ENCODE peak calls at places on chromosome 2, in eight cellular contexts. A is WTC11, E is dorsolateral prefrontal cortex, G is pancreas, U is astrocyte of the spinal cord, Q is cardiac fibroblast, B is lower lobe of right lung, K is AG04450. L is an unnamed sample.

GRCh38 chr2:31812051-31812798 is 198.6 kb downstream of the MEMO1 start:
- DNase-seq in A (no peak), E (no peak), G (no peak), U (no peak), Q (peak), B (no peak), K (no peak), L (no peak)

GRCh38 chr2:15988724-15989123 is 48.4 kb downstream of the MYCN start:
- DNase-seq in A (no peak), E (no peak), G (no peak), U (no peak), Q (no peak), B (no peak), K (no peak), L (no peak)

GRCh38 chr2:240149943-240150784 is 9.7 kb upstream of the OTOS start:
- DNase-seq in A (peak), E (peak), G (peak), U (peak), Q (peak), B (peak), K (no peak), L (peak)

GRCh38 chr2:119694994-119695521 is 16.1 kb downstream of the TMEM177 start:
- DNase-seq in A (no peak), E (no peak), G (no peak), U (peak), Q (peak), B (no peak), K (no peak), L (no peak)

GRCh38 chr2:202337133-202337532 is 39.0 kb upstream of the BMPR2 start:
- DNase-seq in A (no peak), E (no peak), G (no peak), U (no peak), Q (peak), B (no peak), K (no peak), L (no peak)

GRCh38 chr2:42967959-42968674 is 175.7 kb upstream of the HAAO start:
- DNase-seq in A (no peak), E (no peak), G (no peak), U (peak), Q (peak), B (no peak), K (peak), L (no peak)

GRCh38 chr2:160294339-160294803 is 94.3 kb upstream of the ITGB6 start:
- DNase-seq in A (no peak), E (no peak), G (no peak), U (peak), Q (peak), B (no peak), K (peak), L (no peak)

GRCh38 chr2:182133195-182133891 is 147.7 kb downstream of the PPP1R1C start:
- DNase-seq in A (no peak), E (no peak), G (no peak), U (peak), Q (peak), B (no peak), K (no peak), L (no peak)

DNA sequence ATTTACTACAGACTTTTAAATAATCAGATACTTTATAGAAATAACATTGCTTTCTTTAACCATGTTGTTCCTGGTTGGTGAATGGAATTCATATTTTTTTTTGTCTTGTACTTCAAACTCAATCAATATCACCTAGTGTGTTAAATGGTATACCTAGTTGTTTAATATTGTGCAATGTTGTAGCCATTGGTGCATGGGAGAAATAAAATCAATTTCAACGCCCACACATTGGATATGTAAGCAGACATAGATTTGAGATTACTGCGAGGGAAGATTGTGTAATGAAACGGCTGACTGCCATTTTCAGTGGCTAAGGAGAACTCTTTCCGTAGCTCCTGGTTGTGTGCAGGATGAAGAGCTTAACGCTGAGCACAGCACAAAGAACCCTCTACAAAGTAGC is 626.1 kb downstream of the TMEM182 start:
- DNase-seq in A (no peak), E (no peak), G (no peak), U (no peak), Q (no peak), B (no peak), K (no peak), L (no peak)
- TF ChIP-seq CTCF in A (no peak), E (no peak), G (no peak), U (no peak), Q (no peak), B (no peak), K (no peak), L (no peak)

DNA sequence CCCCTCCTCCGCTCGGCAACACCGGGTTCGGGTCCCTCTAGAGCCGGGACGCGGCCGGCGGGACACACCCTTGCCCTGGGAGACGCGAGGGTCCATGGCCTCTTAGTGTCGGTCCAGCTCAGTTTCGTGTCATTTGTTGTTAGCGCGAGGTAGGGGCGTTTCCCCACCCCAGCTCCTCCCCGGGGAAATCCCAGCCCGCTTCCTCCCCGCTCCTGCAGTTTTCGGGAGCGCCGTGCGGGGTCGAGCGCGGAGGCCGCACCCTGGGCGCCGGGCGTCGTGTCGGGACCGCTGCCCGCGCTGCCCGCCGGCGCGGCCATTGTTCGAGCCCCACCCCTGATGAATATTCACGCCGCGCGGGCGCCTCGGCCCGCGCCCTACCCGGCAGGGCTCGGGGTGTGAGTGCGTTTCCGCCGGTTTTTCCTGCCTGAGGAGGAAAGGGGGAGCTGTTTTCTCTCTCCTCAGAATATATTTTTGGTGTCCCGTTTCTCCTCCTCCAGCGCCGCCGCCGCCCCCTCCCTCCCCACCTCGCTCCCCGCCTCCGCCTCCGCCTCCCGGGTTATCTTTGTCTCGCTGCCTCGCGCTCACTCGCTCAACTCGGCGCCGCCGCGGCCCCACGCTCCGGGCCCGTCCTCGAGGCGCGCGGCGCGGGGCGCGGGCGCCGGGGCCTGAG is at the start of gene MAP4K4:
- DNase-seq in A (peak), E (peak), G (peak), U (peak), Q (peak), B (peak), K (peak), L (peak)
- TF ChIP-seq CTCF in A (no peak), E (peak), G (no peak), U (peak), Q (peak), B (peak), K (peak), L (peak)

GRCh38 chr2:44769349-44770005 is 172.0 kb upstream of the SIX3 start:
- DNase-seq in A (no peak), E (no peak), G (no peak), U (no peak), Q (no peak), B (no peak), K (no peak), L (no peak)
- TF ChIP-seq CTCF in A (no peak), E (no peak), G (no peak), U (no peak), Q (no peak), B (no peak), K (no peak), L (no peak)

GRCh38 chr2:232522855-232523681 is 2.9 kb downstream of the PRSS56 start:
- DNase-seq in A (no peak), E (no peak), G (no peak), U (no peak), Q (peak), B (no peak), K (no peak), L (no peak)

GRCh38 chr2:232524771-232525170 is 1.2 kb upstream of the CHRND start:
- DNase-seq in A (no peak), E (no peak), G (peak), U (no peak), Q (no peak), B (no peak), K (no peak), L (peak)

GRCh38 chr2:232525199-232525598 is 761 bp upstream of the CHRND start:
- DNase-seq in A (no peak), E (no peak), G (peak), U (no peak), Q (no peak), B (no peak), K (no peak), L (peak)

GRCh38 chr2:232522014-232522854 is 2.0 kb downstream of the PRSS56 start:
- DNase-seq in A (peak), E (peak), G (peak), U (no peak), Q (peak), B (peak), K (no peak), L (peak)

DNA sequence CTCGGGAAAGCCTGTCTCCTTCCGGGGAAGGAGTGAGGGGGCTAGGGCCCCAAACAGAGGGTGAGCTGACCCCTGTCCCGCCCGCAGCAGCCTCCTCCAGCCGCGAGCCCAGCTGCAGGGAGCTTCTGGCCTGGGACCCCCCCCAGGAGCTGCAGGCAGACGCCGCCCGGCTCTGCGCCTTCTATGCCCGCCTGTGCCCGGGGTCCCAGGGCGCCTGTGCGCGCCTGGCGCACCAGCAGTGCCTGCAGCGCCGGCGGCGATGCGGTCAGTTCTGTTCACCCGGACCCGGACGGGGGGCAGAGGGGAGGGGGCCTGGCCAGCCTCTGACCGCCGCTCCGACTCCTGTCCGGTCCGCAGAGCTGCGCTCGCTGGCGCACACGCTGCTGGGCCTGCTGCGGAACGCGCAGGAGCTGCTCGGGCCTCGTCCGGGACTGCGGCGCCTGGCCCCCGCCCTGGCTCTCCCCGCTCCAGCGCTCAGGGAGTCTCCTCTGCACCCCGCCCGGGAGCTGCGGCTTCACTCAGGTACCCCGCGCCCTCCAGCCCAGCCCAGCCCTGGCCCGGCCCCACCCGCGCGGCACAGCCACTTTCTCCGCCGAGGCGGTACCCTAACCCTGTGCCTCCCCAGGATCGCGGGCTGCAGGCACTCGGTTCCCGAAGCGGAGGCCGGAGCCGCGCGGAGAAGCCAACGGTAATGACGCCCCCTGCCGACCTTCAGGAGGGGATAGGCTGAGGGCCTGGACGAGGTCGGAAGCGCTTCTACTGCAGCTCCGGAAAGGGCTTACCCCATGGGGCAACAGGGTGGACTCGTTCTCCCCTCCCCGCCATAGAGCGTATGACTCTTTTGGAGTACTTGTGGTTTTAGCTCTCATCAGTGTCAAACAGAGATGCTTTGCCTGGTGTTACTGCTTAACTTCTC is 2.0 kb upstream of the CHRND start:
- DNase-seq in A (peak), E (peak), G (peak), U (peak), Q (peak), B (no peak), K (no peak), L (peak)
- TF ChIP-seq CTCF in A (no peak), E (peak), G (no peak), U (peak), Q (peak), B (no peak), K (no peak), L (peak)

DNA sequence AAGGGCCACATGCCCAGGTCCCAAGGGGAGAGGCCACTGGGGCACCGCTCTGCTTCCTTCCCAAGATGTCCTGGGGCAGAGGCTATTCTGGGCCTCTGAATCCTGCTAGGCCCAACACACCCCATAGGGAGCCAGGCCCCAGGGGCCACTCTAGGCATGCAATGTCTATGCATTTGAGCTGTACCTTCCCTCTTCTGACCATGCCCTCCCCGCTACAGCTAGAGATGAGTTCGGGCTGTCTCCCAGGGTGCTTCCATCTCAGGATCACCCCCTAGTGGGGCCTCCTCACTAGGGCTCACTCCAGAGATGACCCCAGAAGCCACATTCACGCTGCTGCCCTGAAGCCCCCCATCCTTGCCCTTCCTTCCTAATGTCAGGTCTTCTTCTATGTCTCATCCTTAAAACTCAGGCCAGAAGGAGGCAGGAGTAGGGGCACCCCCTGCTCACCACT is 54.4 kb downstream of the TNS1 start:
- DNase-seq in A (no peak), E (no peak), G (no peak), U (no peak), Q (no peak), B (peak), K (no peak), L (peak)
- TF ChIP-seq CTCF in A (no peak), E (no peak), G (no peak), U (no peak), Q (no peak), B (no peak), K (no peak), L (no peak)

DNA sequence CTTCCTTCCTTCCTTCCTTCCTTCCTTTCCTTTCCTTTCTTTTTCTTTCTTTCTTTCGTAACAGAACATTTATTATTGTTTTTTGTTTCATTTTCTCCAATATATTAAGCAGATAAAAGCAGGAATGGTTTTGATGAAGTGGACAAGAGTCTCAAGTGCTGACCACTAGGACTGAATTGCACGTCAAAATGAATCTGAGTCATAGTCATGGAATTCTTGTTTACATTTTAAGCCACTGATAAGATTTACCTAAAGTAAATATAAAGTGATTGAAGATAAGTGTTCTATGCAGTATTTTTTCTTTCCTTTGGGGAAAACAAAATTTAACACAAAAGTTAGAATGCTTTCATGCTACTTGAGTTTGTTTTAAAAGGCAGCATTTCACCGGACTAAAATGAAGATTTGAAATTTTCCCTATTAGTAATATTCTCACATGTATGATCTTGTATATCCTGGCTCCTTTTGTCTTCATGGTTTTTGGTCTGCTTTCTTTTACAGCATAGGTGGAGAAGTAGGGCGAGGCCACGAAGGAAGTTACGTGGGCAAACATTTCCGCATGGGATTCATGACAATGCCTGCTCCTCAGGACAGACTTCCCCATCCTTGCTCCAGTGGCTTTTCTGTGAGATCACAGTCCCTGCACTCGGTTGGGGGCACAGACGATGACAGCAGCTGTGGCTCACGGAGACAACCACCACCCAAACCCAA is 113.5 kb downstream of the NYAP2 start:
- DNase-seq in A (no peak), E (no peak), G (no peak), U (peak), Q (peak), B (no peak), K (peak), L (no peak)
- TF ChIP-seq CTCF in A (no peak), E (no peak), G (no peak), U (no peak), Q (no peak), B (no peak), K (peak), L (no peak)

DNA sequence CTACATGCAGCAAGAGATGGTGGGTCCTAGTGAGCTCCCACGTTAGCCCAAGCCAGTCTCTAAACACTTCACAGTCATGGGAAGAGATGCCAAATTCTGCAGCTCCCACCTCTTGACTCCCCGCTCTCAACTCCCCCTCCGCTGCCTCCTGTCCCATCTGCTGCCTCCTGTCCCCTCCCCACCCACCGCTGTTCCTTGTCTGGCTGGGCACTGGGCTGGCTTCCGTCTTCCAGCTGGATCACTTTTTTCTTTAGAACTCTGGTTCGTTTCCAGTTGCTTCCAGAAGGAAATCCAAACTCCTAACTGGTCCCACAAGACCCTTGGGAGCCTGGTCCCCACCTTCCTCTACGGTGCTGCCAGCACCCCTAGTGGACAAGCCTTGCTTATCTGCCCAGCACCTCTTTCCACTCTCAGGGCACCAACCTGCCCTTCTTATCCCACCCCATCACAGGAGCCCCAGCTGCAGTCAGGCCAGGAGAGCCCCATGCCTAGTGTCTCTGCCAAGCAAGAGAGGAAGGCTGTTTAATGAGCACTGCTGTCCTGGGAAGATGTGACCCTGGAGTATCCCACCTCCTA is 12.1 kb upstream of the TWIST2 start:
- DNase-seq in A (peak), E (no peak), G (no peak), U (no peak), Q (no peak), B (no peak), K (no peak), L (no peak)
- TF ChIP-seq CTCF in A (no peak), E (no peak), G (no peak), U (peak), Q (peak), B (no peak), K (peak), L (no peak)

DNA sequence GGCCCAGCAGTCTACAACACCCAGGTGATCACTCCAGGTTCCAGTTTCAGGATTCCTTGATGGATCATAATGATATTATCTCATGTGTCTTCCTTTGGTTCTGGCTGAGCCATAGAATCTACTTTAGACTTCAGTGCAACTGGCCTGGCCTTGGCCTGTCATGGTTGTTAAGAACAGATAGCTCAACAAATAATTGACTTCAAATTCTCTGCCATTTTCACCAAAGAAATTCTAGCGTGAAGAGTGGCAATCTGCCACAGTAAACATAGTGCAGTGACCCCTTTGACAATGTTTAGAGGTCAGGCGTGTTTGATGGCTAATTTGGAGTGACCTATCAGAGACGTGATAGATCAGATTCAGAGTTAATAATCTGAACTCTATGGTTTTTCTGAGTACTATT is 50.2 kb upstream of the ZNF385B start:
- DNase-seq in A (no peak), E (no peak), G (no peak), U (no peak), Q (no peak), B (no peak), K (no peak), L (no peak)
- TF ChIP-seq CTCF in A (no peak), E (no peak), G (no peak), U (no peak), Q (no peak), B (no peak), K (no peak), L (no peak)

DNA sequence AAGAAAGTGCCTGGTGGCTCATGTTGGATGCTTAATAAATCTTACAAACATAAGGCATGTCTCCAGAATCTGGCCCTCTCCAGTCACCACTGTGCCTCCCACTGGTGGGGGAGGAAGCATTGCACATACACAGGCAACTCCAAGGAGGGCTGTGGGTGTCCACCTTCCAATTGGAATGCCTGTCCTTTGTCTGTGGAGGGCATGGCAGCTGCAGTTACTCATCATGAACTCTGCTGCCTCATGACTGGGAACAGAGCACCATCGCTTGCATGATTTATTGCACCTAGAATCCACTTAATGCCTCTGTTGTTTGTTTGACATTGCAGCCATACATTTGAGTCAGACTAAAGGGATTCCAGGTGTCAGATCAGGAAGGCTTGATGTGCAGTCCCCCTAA is 278.9 kb downstream of the PRKCE start:
- DNase-seq in A (no peak), E (no peak), G (no peak), U (peak), Q (peak), B (no peak), K (peak), L (no peak)
- TF ChIP-seq CTCF in A (no peak), E (no peak), G (no peak), U (no peak), Q (no peak), B (no peak), K (no peak), L (no peak)

GRCh38 chr2:20916604-20917286 is 93.8 kb upstream of the LDAH start:
- DNase-seq in A (no peak), E (no peak), G (no peak), U (no peak), Q (peak), B (no peak), K (no peak), L (no peak)
- TF ChIP-seq CTCF in A (no peak), E (no peak), G (no peak), U (peak), Q (peak), B (peak), K (peak), L (no peak)